ENCODE peak calls at places on chromosome 10, in nine cellular contexts. J is K562, A is ovary, L is cardiac fibroblast, O is fibroblast of mammary gland, N is HFF-Myc, F is body of pancreas, Q is fibroblast of lung, S is pancreas. D is an unnamed sample.

GRCh38 chr10:112763916-112764520 is 186.0 kb upstream of the TCF7L2 start:
- DNase-seq in J (no peak), A (no peak), L (peak; percentile 65), O (no peak), N (no peak), F (no peak), Q (peak; percentile 97), S (no peak), D (peak; percentile 62)

GRCh38 chr10:12708921-12709320 is 292.6 kb downstream of the CCDC3 start:
- DNase-seq in J (no peak), A (no peak), L (peak; percentile 41), O (peak; percentile 38), N (no peak), F (no peak), Q (peak; percentile 84), S (no peak), D (peak; percentile 29)

GRCh38 chr10:49568235-49568634 is 29.3 kb upstream of the ERCC6 start:
- DNase-seq in J (no peak), A (no peak), L (peak; percentile 83), O (peak; percentile 75), N (no peak), F (no peak), Q (peak; percentile 97), S (no peak), D (peak; percentile 86)

GRCh38 chr10:100997364-100998182 is 2.0 kb upstream of the LZTS2 start:
- DNase-seq in J (peak; percentile 82), A (peak; percentile 86), L (peak; percentile 75), O (peak; percentile 74), N (no peak), F (peak; percentile 83), Q (peak; percentile 57), S (peak; percentile 97), D (peak; percentile 75)

GRCh38 chr10:88922041-88922440 is 30.5 kb downstream of the ACTA2 start:
- DNase-seq in J (no peak), A (no peak), L (no peak), O (peak; percentile 26), N (no peak), F (no peak), Q (no peak), S (no peak), D (no peak)

GRCh38 chr10:133390597-133391248 is 3.2 kb upstream of the MTG1 start:
- DNase-seq in J (no peak), A (no peak), L (no peak), O (no peak), N (no peak), F (no peak), Q (no peak), S (peak; percentile 6), D (no peak)

GRCh38 chr10:26550774-26551526 is 112.8 kb downstream of the APBB1IP start:
- DNase-seq in J (peak; percentile 37), A (no peak), L (no peak), O (peak; percentile 8), N (no peak), F (no peak), Q (no peak), S (no peak), D (no peak)

GRCh38 chr10:100890696-100891271 is 22.0 kb upstream of the SLF2 start:
- DNase-seq in J (no peak), A (no peak), L (peak; percentile 97), O (peak; percentile 98), N (peak; percentile 97), F (peak; percentile 19), Q (peak; percentile 98), S (no peak), D (peak; percentile 98)

GRCh38 chr10:128062331-128062730 is 63.9 kb downstream of the MKI67 start:
- DNase-seq in J (no peak), A (no peak), L (no peak), O (no peak), N (no peak), F (peak; percentile 38), Q (no peak), S (no peak), D (peak; percentile 18)

GRCh38 chr10:11757452-11757819 is 15.3 kb downstream of the ECHDC3 start:
- DNase-seq in J (peak; percentile 66), A (peak; percentile 72), L (peak; percentile 90), O (peak; percentile 97), N (peak; percentile 49), F (peak; percentile 90), Q (peak; percentile 88), S (no peak), D (peak; percentile 95)

GRCh38 chr10:51425431-51425830 is 274.0 kb downstream of the CSTF2T start:
- DNase-seq in J (no peak), A (no peak), L (peak; percentile 8), O (no peak), N (peak; percentile 15), F (no peak), Q (peak; percentile 20), S (no peak), D (peak; percentile 54)

GRCh38 chr10:88114368-88114767 is 250.9 kb downstream of the PTEN start:
- DNase-seq in J (peak; percentile 39), A (peak; percentile 35), L (peak; percentile 54), O (no peak), N (no peak), F (peak; percentile 78), Q (peak; percentile 14), S (no peak), D (peak; percentile 69)

DNA sequence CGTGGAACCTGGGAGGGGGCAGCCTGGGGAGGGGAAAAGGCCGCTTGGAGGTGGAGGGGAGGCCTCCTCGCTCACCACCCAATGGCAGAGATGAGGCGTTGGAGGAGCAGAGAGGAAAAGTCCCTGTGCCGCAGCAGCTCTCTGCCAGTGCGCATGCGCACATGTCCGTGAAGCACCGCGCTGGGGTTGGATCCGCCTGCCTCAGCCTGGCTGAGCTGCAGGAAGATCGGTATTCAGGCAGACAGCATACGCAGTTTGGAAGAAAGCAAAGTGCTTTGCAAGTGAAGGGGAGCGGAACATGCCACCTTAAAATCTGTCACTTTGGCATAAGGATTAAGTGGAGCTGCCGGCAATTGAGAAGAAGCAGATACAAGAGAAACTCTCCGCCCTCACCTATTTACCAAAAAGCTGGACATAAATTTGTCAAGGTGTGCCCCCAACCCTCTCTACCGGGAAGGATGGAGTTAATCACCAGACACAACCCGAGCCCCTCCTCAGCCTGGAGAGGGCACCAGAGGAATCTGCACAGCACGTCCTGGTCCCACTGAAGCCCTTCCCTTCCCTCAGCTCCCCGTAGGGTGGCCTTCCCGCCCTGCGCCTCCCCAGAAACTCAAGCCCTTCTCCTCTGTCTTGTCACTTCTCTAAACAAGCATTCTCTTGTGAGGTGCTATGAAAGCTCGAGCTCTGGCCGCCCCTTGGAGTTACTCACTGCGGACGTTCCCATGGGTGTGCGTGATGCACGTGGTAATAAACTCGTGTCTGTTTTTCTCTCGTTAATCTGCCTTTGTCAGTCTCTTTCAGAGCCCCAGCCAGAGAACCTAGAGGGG is 32.2 kb upstream of the TMEM72 start:
- DNase-seq in J (peak; percentile 67), A (peak; percentile 93), L (peak; percentile 86), O (peak; percentile 77), N (peak; percentile 60), F (peak; percentile 88), Q (peak; percentile 80), S (peak; percentile 95), D (peak; percentile 93)
- TF ChIP-seq CTCF in J (no peak), A (no peak), L (no peak), O (no peak), N (no peak), F (no peak), Q (no peak), S (no peak), D (peak; percentile 34)

DNA sequence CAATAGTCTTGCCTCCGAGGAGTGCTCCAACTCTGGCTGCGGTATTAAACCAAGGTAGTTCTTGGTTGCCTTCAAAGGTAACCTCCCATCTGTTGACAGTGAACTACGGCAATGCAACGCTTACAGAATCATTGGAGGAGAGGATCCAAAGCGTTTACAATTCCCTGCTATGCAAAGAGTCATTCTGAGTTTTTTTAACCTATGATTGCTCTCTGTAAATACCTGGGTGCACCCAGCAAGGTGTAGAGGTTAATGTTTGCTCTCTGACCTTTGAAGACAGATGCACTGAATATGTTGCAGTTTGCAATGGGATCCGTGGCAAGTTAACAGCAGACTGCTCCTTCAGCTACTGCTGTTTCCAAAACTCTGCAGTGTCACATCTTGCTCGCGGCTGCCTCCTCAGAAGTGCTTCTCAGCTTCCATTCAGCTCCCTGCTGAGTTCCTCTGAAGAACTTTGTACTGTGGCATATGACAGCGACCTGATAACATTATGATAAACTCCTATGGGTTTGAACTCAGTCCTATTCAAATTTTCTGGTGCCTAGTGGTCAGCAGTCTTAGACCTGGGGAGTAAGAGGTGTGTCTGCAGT is 29.0 kb downstream of the KIAA1217 start:
- DNase-seq in J (no peak), A (no peak), L (no peak), O (no peak), N (no peak), F (peak; percentile 7), Q (no peak), S (no peak), D (no peak)
- H3K4me3 ChIP-seq in J (no peak overlapping the region), A (no peak overlapping the region), L (no peak overlapping the region), O (no peak overlapping the region), N (no peak overlapping the region), F (no peak overlapping the region), Q (no peak overlapping the region), S (peak overlapping the region; percentile 41), D (no peak overlapping the region)

DNA sequence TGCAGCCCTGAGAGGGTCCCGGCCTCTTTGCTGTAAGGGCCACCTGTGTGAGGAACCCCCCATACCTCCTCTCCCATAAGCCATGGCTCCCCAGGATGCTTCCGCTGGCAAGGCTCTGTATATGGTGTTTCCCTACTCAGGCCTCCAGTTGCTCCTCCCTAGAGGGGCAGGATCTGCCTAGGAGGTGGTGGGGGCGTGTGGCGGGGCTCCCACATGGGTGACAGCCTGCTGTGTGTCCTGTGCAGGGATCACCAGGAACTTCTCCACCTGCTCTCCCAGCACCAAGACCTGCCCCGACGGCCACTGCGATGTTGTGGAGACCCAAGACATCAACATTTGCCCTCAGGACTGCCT is 25.7 kb upstream of the CSGALNACT2 start:
- DNase-seq in J (no peak), A (no peak), L (no peak), O (no peak), N (no peak), F (no peak), Q (no peak), S (no peak), D (no peak)
- TF ChIP-seq CTCF in J (no peak), A (no peak), L (no peak), O (no peak), N (no peak), F (no peak), Q (no peak), S (no peak), D (no peak)

GRCh38 chr10:19788075-19788686 is 28.1 kb upstream of the PLXDC2 start:
- DNase-seq in J (peak; percentile 10), A (no peak), L (peak; percentile 79), O (peak; percentile 76), N (peak; percentile 30), F (peak; percentile 47), Q (peak; percentile 44), S (no peak), D (peak; percentile 89)

GRCh38 chr10:19785366-19785765 is 30.9 kb upstream of the PLXDC2 start:
- DNase-seq in J (no peak), A (no peak), L (peak; percentile 39), O (peak; percentile 14), N (no peak), F (no peak), Q (peak; percentile 11), S (no peak), D (no peak)

GRCh38 chr10:19788902-19789301 is 27.3 kb upstream of the PLXDC2 start:
- DNase-seq in J (no peak), A (no peak), L (peak; percentile 2), O (no peak), N (no peak), F (no peak), Q (peak; percentile 13), S (no peak), D (peak; percentile 50)

GRCh38 chr10:19791032-19791431 is 25.2 kb upstream of the PLXDC2 start:
- DNase-seq in J (no peak), A (no peak), L (peak; percentile 12), O (peak; percentile 12), N (no peak), F (no peak), Q (peak; percentile 18), S (no peak), D (peak; percentile 32)

GRCh38 chr10:19789607-19790006 is 26.6 kb upstream of the PLXDC2 start:
- DNase-seq in J (no peak), A (no peak), L (no peak), O (no peak), N (no peak), F (no peak), Q (no peak), S (no peak), D (no peak)
- H3K4me3 ChIP-seq in J (no peak overlapping the region), A (no peak overlapping the region), L (no peak overlapping the region), O (no peak overlapping the region), N (no peak overlapping the region), F (no peak overlapping the region), Q (no peak overlapping the region), S (no peak overlapping the region), D (no peak overlapping the region)

D was measured in choroid plexus epithelial cell.